ENCODE peak calls at places on chromosomes 2 and 18, in four cellular contexts. E is HCT116, T is sciatic nerve, S is HT1080. H is an unnamed sample.

GRCh38 chr18:46346213-46346612 is 242.0 kb downstream of the HAUS1 start:
- DNase-seq in E (no peak), T (no peak), S (no peak), H (no peak)

GRCh38 chr2:152166633-152167032 is 8.9 kb downstream of the STAM2 start:
- DNase-seq in E (no peak), T (no peak), S (no peak), H (no peak)

GRCh38 chr2:68877079-68877772 is 6.0 kb upstream of the BMP10 start:
- DNase-seq in E (no peak), T (no peak), S (no peak), H (no peak)

GRCh38 chr18:506264-506663 is 5.8 kb upstream of the COLEC12 start:
- DNase-seq in E (no peak), T (no peak), S (no peak), H (no peak)

GRCh38 chr2:219508933-219509779 is 5.1 kb upstream of the ASIC4 start:
- DNase-seq in E (no peak), T (no peak), S (no peak), H (no peak)

GRCh38 chr18:55096261-55097026 is 137.2 kb upstream of the CCDC68 start:
- DNase-seq in E (peak), T (no peak), S (peak), H (no peak)

GRCh38 chr2:173652731-173653426 is 298.2 kb downstream of the CDCA7 start:
- DNase-seq in E (peak), T (no peak), S (peak), H (no peak)

GRCh38 chr2:120287183-120288015 is 34.7 kb downstream of the RALB start:
- DNase-seq in E (peak), T (no peak), S (peak), H (no peak)

GRCh38 chr18:35467624-35468016 is 30.1 kb downstream of the INO80C start:
- DNase-seq in E (no peak), T (no peak), S (no peak), H (no peak)

GRCh38 chr2:72893594-72894319 is 6.5 kb downstream of the SPR start:
- DNase-seq in E (no peak), T (no peak), S (peak), H (no peak)

GRCh38 chr2:52821631-52822030 is 946.0 kb upstream of the CHAC2 start:
- DNase-seq in E (no peak), T (no peak), S (peak), H (no peak)

GRCh38 chr18:2714140-2714539 is 58.6 kb downstream of the SMCHD1 start:
- DNase-seq in E (no peak), T (no peak), S (no peak), H (no peak)